ENCODE peak calls at places on chromosomes 2 and 18, in four cellular contexts. Q is tibial nerve, K is fibroblast of lung, H is colonic mucosa. G is an unnamed sample. For H3K36me3, the result is how much of the 10 kb centered on the place peaks cover.

GRCh38 chr2:57760448-57760847 is 286.2 kb upstream of the VRK2 start:
- DNase-seq in Q (no peak), K (no peak), H (no peak), G (no peak)

GRCh38 chr18:78627546-78628315 is 351.9 kb upstream of the SALL3 start:
- DNase-seq in Q (no peak), K (no peak), H (no peak), G (no peak)

GRCh38 chr18:21996261-21996892 is 173.0 kb upstream of the GATA6 start:
- DNase-seq in Q (no peak), K (peak), H (peak), G (no peak)

GRCh38 chr18:23716516-23716915 is 27.3 kb downstream of the LAMA3 start:
- DNase-seq in Q (no peak), K (peak), H (no peak), G (no peak)

GRCh38 chr18:57901819-57902600 is 98.9 kb upstream of the ATP8B1 start:
- DNase-seq in Q (no peak), K (peak), H (peak), G (no peak)

GRCh38 chr2:227430644-227431043 is 41.3 kb upstream of the AGFG1 start:
- DNase-seq in Q (no peak), K (peak), H (no peak), G (no peak)

GRCh38 chr2:99926986-99927385 is 215.4 kb downstream of the AFF3 start:
- DNase-seq in Q (no peak), K (peak), H (no peak), G (no peak)

GRCh38 chr2:149739880-149740265 is 152.3 kb upstream of the MMADHC start:
- DNase-seq in Q (no peak), K (peak), H (no peak), G (no peak)

GRCh38 chr2:205216092-205216491 is 466.2 kb upstream of the NRP2 start:
- DNase-seq in Q (no peak), K (no peak), H (no peak), G (no peak)

GRCh38 chr2:142112648-142113278 is 18.1 kb downstream of the LRP1B start:
- DNase-seq in Q (no peak), K (peak), H (no peak), G (no peak)

GRCh38 chr18:35616664-35617423 is 35.3 kb downstream of the GALNT1 start:
- DNase-seq in Q (no peak), K (peak), H (peak), G (no peak)

GRCh38 chr2:6011871-6012380 is 319.7 kb downstream of the SOX11 start:
- DNase-seq in Q (no peak), K (no peak), H (no peak), G (no peak)

GRCh38 chr2:11669454-11670291 is at the start of gene NTSR2:
- DNase-seq in Q (no peak), K (peak), H (peak), G (peak)

GRCh38 chr2:49044680-49045079 is 109.6 kb downstream of the FSHR start:
- DNase-seq in Q (no peak), K (no peak), H (no peak), G (no peak)

GRCh38 chr2:118852605-118853128 is 5.2 kb upstream of the EN1 start:
- DNase-seq in Q (no peak), K (no peak), H (no peak), G (no peak)

GRCh38 chr2:168782271-168782670 is 20.2 kb upstream of the NOSTRIN start:
- DNase-seq in Q (no peak), K (no peak), H (no peak), G (no peak)

GRCh38 chr2:143398701-143399260 is 269.6 kb downstream of the ARHGAP15 start:
- DNase-seq in Q (no peak), K (no peak), H (no peak), G (no peak)

GRCh38 chr2:23532311-23533013 is 147.5 kb downstream of the KLHL29 start:
- DNase-seq in Q (no peak), K (no peak), H (no peak), G (no peak)

GRCh38 chr2:168626610-168627009 is 170.5 kb downstream of the CERS6 start:
- DNase-seq in Q (no peak), K (no peak), H (no peak), G (no peak)

GRCh38 chr2:199111461-199111860 is 346.3 kb downstream of the SATB2 start:
- DNase-seq in Q (no peak), K (no peak), H (no peak), G (no peak)

GRCh38 chr2:27922842-27923241 is 32.3 kb downstream of the BABAM2 start:
- DNase-seq in Q (no peak), K (no peak), H (no peak), G (no peak)

GRCh38 chr2:10658041-10658913 is 31.5 kb downstream of the NOL10 start:
- DNase-seq in Q (no peak), K (peak), H (no peak), G (no peak)

GRCh38 chr2:10658914-10659257 is 30.9 kb downstream of the NOL10 start:
- DNase-seq in Q (no peak), K (no peak), H (no peak), G (no peak)

GRCh38 chr2:10654069-10654468 is 35.7 kb downstream of the NOL10 start:
- DNase-seq in Q (no peak), K (peak), H (no peak), G (no peak)

GRCh38 chr2:10655074-10655840 is 34.5 kb downstream of the NOL10 start:
- DNase-seq in Q (no peak), K (no peak), H (no peak), G (no peak)

GRCh38 chr2:10655841-10656225 is 33.9 kb downstream of the NOL10 start:
- DNase-seq in Q (no peak), K (no peak), H (no peak), G (no peak)
- H3K36me3 ChIP-seq in Q (under half), K (under half), H (under half), G (under half)

GRCh38 chr2:65364986-65365733 is 67.2 kb downstream of the SPRED2 start:
- DNase-seq in Q (no peak), K (no peak), H (no peak), G (no peak)
- H3K4me3 ChIP-seq in Q (no peak), K (peak), H (no peak), G (no peak)

GRCh38 chr18:74242451-74243096 is 49.2 kb downstream of the CYB5A start:
- DNase-seq in Q (no peak), K (no peak), H (peak), G (peak)
- TF ChIP-seq CTCF in Q (no peak), K (no peak), H (no peak), G (no peak)

DNA sequence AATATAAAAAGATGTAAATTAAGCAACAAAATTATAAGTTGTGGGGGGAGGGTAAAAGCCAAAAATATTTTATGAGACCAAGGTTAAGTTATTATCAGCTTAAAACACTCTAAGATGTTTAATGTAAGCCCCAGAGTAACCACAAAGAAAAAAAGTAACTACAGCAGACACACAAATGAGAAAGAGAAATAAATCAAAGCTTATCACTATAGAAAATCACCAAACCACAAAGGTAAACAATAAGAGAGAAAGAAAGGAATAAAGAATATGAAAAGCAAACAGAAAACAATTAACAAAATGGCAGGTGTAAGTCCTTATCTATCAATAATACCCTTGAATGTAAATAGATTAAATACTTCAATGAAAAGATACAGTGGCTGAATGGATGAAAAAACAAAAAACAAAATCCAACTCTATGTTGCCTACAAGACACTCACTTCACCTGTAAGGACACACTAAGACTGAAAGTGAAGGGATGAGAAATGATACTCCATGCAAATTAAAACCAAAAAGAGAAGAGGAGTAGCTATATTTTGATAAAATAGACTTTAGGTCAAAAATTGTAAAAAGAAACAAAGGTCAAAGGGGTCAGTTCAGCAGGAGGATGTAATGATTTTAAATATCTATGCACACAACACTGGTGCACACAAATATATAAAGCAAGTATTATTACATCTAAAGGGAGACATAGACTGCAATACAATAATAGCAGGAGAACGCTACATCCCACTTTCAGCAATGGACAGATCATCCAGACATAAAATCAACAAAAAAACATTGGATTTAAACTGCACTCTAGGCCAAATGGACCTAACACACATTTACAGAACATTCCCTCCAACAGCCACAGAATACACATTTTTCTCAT is 80.7 kb downstream of the PTPN2 start:
- DNase-seq in Q (no peak), K (no peak), H (no peak), G (no peak)
- H3K36me3 ChIP-seq in Q (under half), K (under half), H (under half), G (under half)

GRCh38 chr2:20524412-20525040 is 77.7 kb downstream of the RHOB start:
- DNase-seq in Q (no peak), K (no peak), H (no peak), G (peak)

GRCh38 chr2:20528713-20529112 is 81.8 kb downstream of the RHOB start:
- DNase-seq in Q (no peak), K (no peak), H (no peak), G (no peak)

GRCh38 chr2:20526146-20526545 is 79.3 kb downstream of the RHOB start:
- DNase-seq in Q (no peak), K (peak), H (no peak), G (no peak)

GRCh38 chr2:20525041-20526035 is 78.5 kb downstream of the RHOB start:
- DNase-seq in Q (peak), K (peak), H (no peak), G (no peak)

DNA sequence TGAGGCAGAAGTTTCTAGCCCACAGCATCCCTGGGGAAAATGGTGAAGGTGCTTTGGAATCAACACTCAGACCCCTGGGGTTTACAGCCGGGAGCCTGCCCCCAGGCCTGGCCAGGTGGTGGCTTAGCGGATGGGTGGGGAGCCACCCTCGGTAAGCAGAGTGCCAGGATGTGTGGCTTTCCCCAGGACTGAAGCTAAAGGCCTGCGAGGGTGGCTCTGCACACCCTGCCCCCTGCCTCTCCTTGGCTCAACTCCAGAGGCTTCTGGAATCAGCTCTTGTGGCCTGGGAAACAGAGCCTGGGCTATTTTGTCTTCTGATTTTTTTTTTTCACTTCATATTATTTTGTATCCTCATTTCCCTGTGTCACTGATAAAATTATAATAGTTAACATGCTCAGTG is 79.8 kb downstream of the RHOB start:
- DNase-seq in Q (no peak), K (peak), H (no peak), G (no peak)
- H3K4me3 ChIP-seq in Q (no peak), K (no peak), H (no peak), G (no peak)